ENCODE peak calls at places on chromosome 3, in seven cellular contexts. One of them, this sample, is unnamed.

GRCh38 chr3:13546667-13547171 is 2.2 kb upstream of the FBLN2 start:
- DNase-seq in astrocyte: peak
- DNase-seq in CD4-positive, alpha-beta memory T cell: no peak
- DNase-seq in hepatocyte: peak
- DNase-seq in colonic mucosa: no peak
- DNase-seq in RWPE1: no peak
- DNase-seq in mammary epithelial cell: no peak
- DNase-seq in this sample: no peak

GRCh38 chr3:53109822-53110771 is 20.1 kb downstream of the RFT1 start:
- DNase-seq in RWPE1: peak
- DNase-seq in astrocyte: no peak
- DNase-seq in mammary epithelial cell: no peak
- DNase-seq in CD4-positive, alpha-beta memory T cell: peak
- DNase-seq in colonic mucosa: peak
- DNase-seq in hepatocyte: peak
- DNase-seq in this sample: peak

GRCh38 chr3:139561959-139562676 is 22.6 kb upstream of the RBP1 start:
- DNase-seq in RWPE1: peak
- DNase-seq in CD4-positive, alpha-beta memory T cell: no peak
- DNase-seq in mammary epithelial cell: peak
- DNase-seq in hepatocyte: peak
- DNase-seq in astrocyte: no peak
- DNase-seq in colonic mucosa: peak
- DNase-seq in this sample: no peak

GRCh38 chr3:58085616-58086015 is 77.4 kb downstream of the FLNB start:
- DNase-seq in astrocyte: no peak
- DNase-seq in RWPE1: no peak
- DNase-seq in CD4-positive, alpha-beta memory T cell: no peak
- DNase-seq in mammary epithelial cell: no peak
- DNase-seq in colonic mucosa: no peak
- DNase-seq in hepatocyte: no peak
- DNase-seq in this sample: no peak

GRCh38 chr3:38264779-38265178 is 833 bp upstream of the SLC22A13 start:
- DNase-seq in colonic mucosa: no peak
- DNase-seq in astrocyte: no peak
- DNase-seq in mammary epithelial cell: no peak
- DNase-seq in RWPE1: no peak
- DNase-seq in CD4-positive, alpha-beta memory T cell: no peak
- DNase-seq in hepatocyte: no peak
- DNase-seq in this sample: no peak

GRCh38 chr3:197458179-197458707 is 97.5 kb downstream of the BDH1 start:
- DNase-seq in hepatocyte: peak
- DNase-seq in CD4-positive, alpha-beta memory T cell: no peak
- DNase-seq in mammary epithelial cell: peak
- DNase-seq in astrocyte: no peak
- DNase-seq in RWPE1: no peak
- DNase-seq in colonic mucosa: peak
- DNase-seq in this sample: no peak

GRCh38 chr3:73580343-73580742 is 44.4 kb downstream of the PDZRN3 start:
- DNase-seq in hepatocyte: peak
- DNase-seq in RWPE1: peak
- DNase-seq in colonic mucosa: no peak
- DNase-seq in mammary epithelial cell: peak
- DNase-seq in CD4-positive, alpha-beta memory T cell: no peak
- DNase-seq in astrocyte: peak
- DNase-seq in this sample: peak

GRCh38 chr3:194808709-194809108 is 123.0 kb downstream of the FAM43A start:
- DNase-seq in astrocyte: peak
- DNase-seq in hepatocyte: no peak
- DNase-seq in CD4-positive, alpha-beta memory T cell: no peak
- DNase-seq in colonic mucosa: no peak
- DNase-seq in RWPE1: peak
- DNase-seq in mammary epithelial cell: peak
- DNase-seq in this sample: peak

GRCh38 chr3:81749285-81749684 is 12.2 kb downstream of the GBE1 start:
- DNase-seq in RWPE1: no peak
- DNase-seq in mammary epithelial cell: no peak
- DNase-seq in hepatocyte: no peak
- DNase-seq in CD4-positive, alpha-beta memory T cell: no peak
- DNase-seq in astrocyte: no peak
- DNase-seq in colonic mucosa: no peak
- DNase-seq in this sample: no peak

GRCh38 chr3:43379343-43379742 is 93.0 kb downstream of the SNRK start:
- DNase-seq in mammary epithelial cell: no peak
- DNase-seq in CD4-positive, alpha-beta memory T cell: no peak
- DNase-seq in hepatocyte: no peak
- DNase-seq in colonic mucosa: no peak
- DNase-seq in astrocyte: peak
- DNase-seq in RWPE1: no peak
- DNase-seq in this sample: no peak

GRCh38 chr3:127803619-127804018 is 18.7 kb downstream of the MGLL start:
- DNase-seq in colonic mucosa: no peak
- DNase-seq in hepatocyte: no peak
- DNase-seq in astrocyte: peak
- DNase-seq in RWPE1: peak
- DNase-seq in mammary epithelial cell: peak
- DNase-seq in CD4-positive, alpha-beta memory T cell: no peak
- DNase-seq in this sample: peak

GRCh38 chr3:20097015-20097414 is 56.8 kb downstream of the KAT2B start:
- DNase-seq in RWPE1: no peak
- DNase-seq in CD4-positive, alpha-beta memory T cell: no peak
- DNase-seq in astrocyte: no peak
- DNase-seq in hepatocyte: no peak
- DNase-seq in mammary epithelial cell: no peak
- DNase-seq in colonic mucosa: no peak
- DNase-seq in this sample: no peak

GRCh38 chr3:24259901-24260512 is 234.6 kb downstream of the THRB start:
- DNase-seq in CD4-positive, alpha-beta memory T cell: no peak
- DNase-seq in hepatocyte: peak
- DNase-seq in colonic mucosa: no peak
- DNase-seq in astrocyte: peak
- DNase-seq in RWPE1: no peak
- DNase-seq in mammary epithelial cell: no peak
- DNase-seq in this sample: no peak

GRCh38 chr3:48426401-48426909 is 3.4 kb downstream of the PLXNB1 start:
- DNase-seq in colonic mucosa: no peak
- DNase-seq in astrocyte: no peak
- DNase-seq in CD4-positive, alpha-beta memory T cell: no peak
- DNase-seq in hepatocyte: no peak
- DNase-seq in mammary epithelial cell: no peak
- DNase-seq in RWPE1: no peak
- DNase-seq in this sample: no peak

GRCh38 chr3:186432189-186432588 is 70.2 kb upstream of the DGKG start:
- DNase-seq in RWPE1: no peak
- DNase-seq in colonic mucosa: no peak
- DNase-seq in hepatocyte: no peak
- DNase-seq in astrocyte: no peak
- DNase-seq in mammary epithelial cell: peak
- DNase-seq in CD4-positive, alpha-beta memory T cell: no peak
- DNase-seq in this sample: no peak

GRCh38 chr3:71226565-71227281 is 356.8 kb downstream of the FOXP1 start:
- DNase-seq in astrocyte: peak
- DNase-seq in mammary epithelial cell: no peak
- DNase-seq in hepatocyte: no peak
- DNase-seq in colonic mucosa: no peak
- DNase-seq in CD4-positive, alpha-beta memory T cell: peak
- DNase-seq in RWPE1: no peak
- DNase-seq in this sample: no peak

GRCh38 chr3:115713247-115713646 is 89.9 kb downstream of the GAP43 start:
- DNase-seq in hepatocyte: peak
- DNase-seq in astrocyte: peak
- DNase-seq in RWPE1: no peak
- DNase-seq in CD4-positive, alpha-beta memory T cell: no peak
- DNase-seq in mammary epithelial cell: no peak
- DNase-seq in colonic mucosa: no peak
- DNase-seq in this sample: no peak

GRCh38 chr3:195897081-195897852 is 11.1 kb downstream of the TNK2 start:
- DNase-seq in astrocyte: peak
- DNase-seq in mammary epithelial cell: peak
- DNase-seq in hepatocyte: peak
- DNase-seq in colonic mucosa: no peak
- DNase-seq in CD4-positive, alpha-beta memory T cell: no peak
- DNase-seq in RWPE1: peak
- DNase-seq in this sample: no peak

GRCh38 chr3:61535826-61536225 is 25.5 kb upstream of the PTPRG start:
- DNase-seq in mammary epithelial cell: no peak
- DNase-seq in colonic mucosa: no peak
- DNase-seq in RWPE1: no peak
- DNase-seq in astrocyte: no peak
- DNase-seq in hepatocyte: no peak
- DNase-seq in CD4-positive, alpha-beta memory T cell: no peak
- DNase-seq in this sample: no peak

GRCh38 chr3:25380222-25380739 is 47.8 kb upstream of the RARB start:
- DNase-seq in RWPE1: no peak
- DNase-seq in mammary epithelial cell: no peak
- DNase-seq in astrocyte: no peak
- DNase-seq in hepatocyte: no peak
- DNase-seq in CD4-positive, alpha-beta memory T cell: no peak
- DNase-seq in colonic mucosa: no peak
- DNase-seq in this sample: no peak

DNA sequence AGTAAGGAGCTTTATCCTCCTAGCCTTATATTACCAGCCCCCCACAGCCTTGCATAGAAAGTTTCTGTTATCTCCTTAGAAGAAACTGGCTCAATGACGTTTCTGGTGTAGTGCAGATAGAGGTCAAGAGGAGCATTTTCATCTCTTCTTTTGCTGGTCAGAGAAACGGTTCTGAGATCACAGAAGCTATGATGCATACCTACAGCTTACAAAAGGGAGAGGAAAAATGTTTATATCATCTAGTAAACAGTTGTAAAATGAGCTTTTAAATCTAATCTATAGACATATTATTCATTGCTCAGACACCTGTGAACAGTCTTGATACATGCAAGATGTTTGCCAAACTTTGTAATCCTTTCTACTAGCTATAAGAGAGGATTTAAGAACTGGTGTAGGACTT is 68.0 kb downstream of the GMPS start:
- DNase-seq in CD4-positive, alpha-beta memory T cell: no peak
- DNase-seq in colonic mucosa: no peak
- DNase-seq in astrocyte: no peak
- DNase-seq in mammary epithelial cell: no peak
- DNase-seq in RWPE1: no peak
- DNase-seq in hepatocyte: no peak
- DNase-seq in this sample: no peak
- H3K27ac ChIP-seq in CD4-positive, alpha-beta memory T cell: no peak
- H3K27ac ChIP-seq in colonic mucosa: no peak
- H3K27ac ChIP-seq in astrocyte: no peak
- H3K27ac ChIP-seq in mammary epithelial cell: no peak
- H3K27ac ChIP-seq in RWPE1: no peak
- H3K27ac ChIP-seq in hepatocyte: no peak
- H3K27ac ChIP-seq in this sample: no peak

GRCh38 chr3:188706599-188706998 is 465.2 kb upstream of the TPRG1 start:
- DNase-seq in colonic mucosa: no peak
- DNase-seq in RWPE1: no peak
- DNase-seq in hepatocyte: no peak
- DNase-seq in astrocyte: peak
- DNase-seq in mammary epithelial cell: no peak
- DNase-seq in CD4-positive, alpha-beta memory T cell: no peak
- DNase-seq in this sample: no peak
- H3K27ac ChIP-seq in colonic mucosa: no peak
- H3K27ac ChIP-seq in RWPE1: no peak
- H3K27ac ChIP-seq in hepatocyte: peak
- H3K27ac ChIP-seq in astrocyte: peak
- H3K27ac ChIP-seq in mammary epithelial cell: no peak
- H3K27ac ChIP-seq in CD4-positive, alpha-beta memory T cell: no peak
- H3K27ac ChIP-seq in this sample: no peak

GRCh38 chr3:128906804-128907525 is 27.5 kb downstream of the ACAD9 start:
- DNase-seq in colonic mucosa: no peak
- DNase-seq in mammary epithelial cell: no peak
- DNase-seq in RWPE1: no peak
- DNase-seq in CD4-positive, alpha-beta memory T cell: no peak
- DNase-seq in astrocyte: no peak
- DNase-seq in hepatocyte: no peak
- DNase-seq in this sample: no peak

GRCh38 chr3:128903501-128903900 is 24.1 kb downstream of the ACAD9 start:
- DNase-seq in hepatocyte: no peak
- DNase-seq in astrocyte: no peak
- DNase-seq in CD4-positive, alpha-beta memory T cell: no peak
- DNase-seq in mammary epithelial cell: no peak
- DNase-seq in RWPE1: no peak
- DNase-seq in colonic mucosa: no peak
- DNase-seq in this sample: no peak

GRCh38 chr3:128907706-128908445 is 28.5 kb downstream of the ACAD9 start:
- DNase-seq in mammary epithelial cell: no peak
- DNase-seq in RWPE1: no peak
- DNase-seq in astrocyte: no peak
- DNase-seq in hepatocyte: no peak
- DNase-seq in CD4-positive, alpha-beta memory T cell: no peak
- DNase-seq in colonic mucosa: no peak
- DNase-seq in this sample: no peak

GRCh38 chr3:128906031-128906803 is 26.8 kb downstream of the ACAD9 start:
- DNase-seq in RWPE1: no peak
- DNase-seq in astrocyte: no peak
- DNase-seq in mammary epithelial cell: no peak
- DNase-seq in CD4-positive, alpha-beta memory T cell: no peak
- DNase-seq in hepatocyte: no peak
- DNase-seq in colonic mucosa: no peak
- DNase-seq in this sample: no peak

GRCh38 chr3:128902426-128902825 is 23.0 kb downstream of the ACAD9 start:
- DNase-seq in RWPE1: no peak
- DNase-seq in hepatocyte: no peak
- DNase-seq in mammary epithelial cell: no peak
- DNase-seq in CD4-positive, alpha-beta memory T cell: no peak
- DNase-seq in astrocyte: no peak
- DNase-seq in colonic mucosa: no peak
- DNase-seq in this sample: no peak
- H3K27ac ChIP-seq in RWPE1: no peak
- H3K27ac ChIP-seq in hepatocyte: no peak
- H3K27ac ChIP-seq in mammary epithelial cell: no peak
- H3K27ac ChIP-seq in CD4-positive, alpha-beta memory T cell: no peak
- H3K27ac ChIP-seq in astrocyte: no peak
- H3K27ac ChIP-seq in colonic mucosa: no peak
- H3K27ac ChIP-seq in this sample: no peak

DNA sequence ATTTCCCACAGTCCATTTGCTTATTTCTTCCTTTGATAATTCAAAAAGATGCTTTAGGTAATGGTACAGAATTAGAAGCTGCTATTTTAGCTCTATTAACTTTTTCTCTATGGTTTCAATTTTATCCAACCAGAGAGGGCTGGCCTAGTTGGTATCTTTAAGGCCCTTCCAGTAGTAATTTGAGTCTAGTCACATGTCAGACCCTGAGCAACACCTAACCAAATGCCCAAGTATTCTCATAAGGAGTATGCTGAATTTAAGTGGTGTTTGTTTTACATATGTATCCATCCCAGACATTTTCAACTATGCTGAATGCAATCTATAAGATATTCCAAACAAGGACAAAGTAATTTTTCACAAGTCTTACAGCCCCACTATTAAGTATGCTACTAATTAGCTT is 9.6 kb downstream of the DNAJC19 start:
- DNase-seq in CD4-positive, alpha-beta memory T cell: no peak
- DNase-seq in hepatocyte: no peak
- DNase-seq in astrocyte: no peak
- DNase-seq in colonic mucosa: no peak
- DNase-seq in mammary epithelial cell: no peak
- DNase-seq in RWPE1: no peak
- DNase-seq in this sample: no peak
- H3K27ac ChIP-seq in CD4-positive, alpha-beta memory T cell: no peak
- H3K27ac ChIP-seq in hepatocyte: no peak
- H3K27ac ChIP-seq in astrocyte: no peak
- H3K27ac ChIP-seq in colonic mucosa: no peak
- H3K27ac ChIP-seq in mammary epithelial cell: no peak
- H3K27ac ChIP-seq in RWPE1: no peak
- H3K27ac ChIP-seq in this sample: no peak